ENCODE peak calls at places on chromosomes 13 and 19, in five cellular contexts. Q is PC-9, E is A549, O is foreskin keratinocyte, W is IMR-90. F is an unnamed sample.

GRCh38 chr13:21445759-21446158 is 13.3 kb downstream of the ZDHHC20 start:
- DNase-seq in Q (no peak), E (no peak), O (no peak), W (no peak), F (no peak)

GRCh38 chr19:6042776-6043726 is 65.1 kb upstream of the RANBP3 start:
- DNase-seq in Q (no peak), E (no peak), O (no peak), W (no peak), F (no peak)

GRCh38 chr19:15563325-15563794 is 51.7 kb upstream of the CYP4F8 start:
- DNase-seq in Q (peak; percentile 62), E (no peak), O (no peak), W (no peak), F (no peak)

GRCh38 chr19:21117041-21117907 is 24.6 kb upstream of the ZNF431 start:
- DNase-seq in Q (no peak), E (no peak), O (peak; percentile 64), W (peak; percentile 33), F (no peak)

GRCh38 chr19:18425515-18426415 is 6.6 kb downstream of the SSBP4 start:
- DNase-seq in Q (no peak), E (no peak), O (no peak), W (peak; percentile 62), F (no peak)

GRCh38 chr13:70253834-70254233 is 145.6 kb upstream of the KLHL1 start:
- DNase-seq in Q (no peak), E (no peak), O (peak; percentile 3), W (no peak), F (no peak)

GRCh38 chr19:34313188-34313587 is 51.8 kb upstream of the GPI start:
- DNase-seq in Q (no peak), E (no peak), O (peak; percentile 78), W (peak; percentile 84), F (no peak)

GRCh38 chr19:49973987-49974386 is 13.0 kb upstream of the SIGLEC11 start:
- DNase-seq in Q (no peak), E (no peak), O (no peak), W (no peak), F (no peak)

GRCh38 chr19:1907563-1908363 is 2.6 kb downstream of the ADAT3 start:
- DNase-seq in Q (peak; percentile 59), E (no peak), O (no peak), W (no peak), F (no peak)

GRCh38 chr13:77062097-77062496 is 35.1 kb upstream of the FBXL3 start:
- DNase-seq in Q (no peak), E (no peak), O (no peak), W (peak; percentile 67), F (no peak)

GRCh38 chr19:48510421-48511268 is 990 bp downstream of the LMTK3 start:
- DNase-seq in Q (peak; percentile 52), E (no peak), O (no peak), W (peak; percentile 39), F (no peak)

GRCh38 chr13:100512422-100512821 is 76.2 kb downstream of the GGACT start:
- DNase-seq in Q (no peak), E (no peak), O (no peak), W (peak; percentile 22), F (no peak)

GRCh38 chr13:102707465-102707864 is 12.6 kb upstream of the METTL21C start:
- DNase-seq in Q (peak; percentile 70), E (peak; percentile 8), O (peak; percentile 94), W (peak; percentile 94), F (no peak)

GRCh38 chr19:52296400-52296772 is 583 bp upstream of the ZNF480 start:
- DNase-seq in Q (no peak), E (no peak), O (no peak), W (no peak), F (no peak)

GRCh38 chr13:32824671-32825070 is 191.6 kb upstream of the KL start:
- DNase-seq in Q (peak; percentile 96), E (peak; percentile 17), O (peak; percentile 95), W (peak; percentile 95), F (peak; percentile 15)

GRCh38 chr19:4361152-4362037 is 18.0 kb downstream of the MPND start:
- DNase-seq in Q (no peak), E (no peak), O (no peak), W (peak; percentile 54), F (no peak)

GRCh38 chr19:53844849-53845246 is 20.7 kb upstream of the NLRP12 start:
- DNase-seq in Q (no peak), E (no peak), O (no peak), W (no peak), F (no peak)

GRCh38 chr13:100550433-100550832 is 38.2 kb downstream of the GGACT start:
- DNase-seq in Q (no peak), E (no peak), O (no peak), W (peak; percentile 15), F (no peak)

GRCh38 chr13:113187263-113187669 is 21.2 kb downstream of the PCID2 start:
- DNase-seq in Q (peak; percentile 99), E (peak; percentile 94), O (peak; percentile 96), W (peak; percentile 100), F (no peak)

GRCh38 chr19:49938662-49939061 is 9.4 kb upstream of the NUP62 start:
- DNase-seq in Q (no peak), E (no peak), O (no peak), W (no peak), F (no peak)

GRCh38 chr19:41699968-41700323 is 8.5 kb upstream of the CEACAM5 start:
- DNase-seq in Q (no peak), E (no peak), O (no peak), W (no peak), F (no peak)

GRCh38 chr13:26950968-26951367 is 190.4 kb upstream of the GPR12 start:
- DNase-seq in Q (no peak), E (no peak), O (no peak), W (no peak), F (no peak)

GRCh38 chr19:40592170-40592569 is 9.0 kb upstream of the LTBP4 start:
- DNase-seq in Q (peak; percentile 56), E (peak; percentile 81), O (no peak), W (peak; percentile 76), F (no peak)

GRCh38 chr19:16141043-16141442 is 2.4 kb upstream of the HSH2D start:
- DNase-seq in Q (no peak), E (no peak), O (no peak), W (no peak), F (no peak)

GRCh38 chr19:53795019-53795418 is 29.1 kb downstream of the NLRP12 start:
- DNase-seq in Q (no peak), E (no peak), O (no peak), W (no peak), F (no peak)

GRCh38 chr19:2239771-2240770 is 3.4 kb downstream of the SF3A2 start:
- DNase-seq in Q (no peak), E (no peak), O (no peak), W (peak; percentile 48), F (peak; percentile 56)

GRCh38 chr19:6066661-6067646 is 43.3 kb downstream of the RFX2 start:
- DNase-seq in Q (peak; percentile 84), E (peak; percentile 86), O (peak; percentile 68), W (peak; percentile 86), F (peak; percentile 95)

GRCh38 chr13:112954488-112955270 is 14.3 kb upstream of the MCF2L start:
- DNase-seq in Q (no peak), E (no peak), O (no peak), W (no peak), F (no peak)

GRCh38 chr19:49442354-49442753 is 1.0 kb upstream of the SLC17A7 start:
- DNase-seq in Q (no peak), E (peak; percentile 67), O (no peak), W (no peak), F (no peak)

GRCh38 chr13:98691360-98691759 is 61.1 kb downstream of the SLC15A1 start:
- DNase-seq in Q (no peak), E (no peak), O (peak; percentile 92), W (no peak), F (no peak)

GRCh38 chr19:4676955-4677731 is 7.0 kb upstream of the MYDGF start:
- DNase-seq in Q (no peak), E (no peak), O (no peak), W (peak; percentile 35), F (no peak)

GRCh38 chr19:4197625-4198466 is 15.4 kb downstream of the ANKRD24 start:
- DNase-seq in Q (no peak), E (peak; percentile 39), O (peak; percentile 7), W (no peak), F (no peak)

GRCh38 chr19:19909654-19910053 is 8.9 kb downstream of the ZNF93 start:
- DNase-seq in Q (no peak), E (no peak), O (no peak), W (no peak), F (no peak)
- H3K27ac ChIP-seq in Q (no peak overlapping the region), E (no peak overlapping the region), O (no peak overlapping the region), W (no peak overlapping the region), F (no peak overlapping the region)

DNA sequence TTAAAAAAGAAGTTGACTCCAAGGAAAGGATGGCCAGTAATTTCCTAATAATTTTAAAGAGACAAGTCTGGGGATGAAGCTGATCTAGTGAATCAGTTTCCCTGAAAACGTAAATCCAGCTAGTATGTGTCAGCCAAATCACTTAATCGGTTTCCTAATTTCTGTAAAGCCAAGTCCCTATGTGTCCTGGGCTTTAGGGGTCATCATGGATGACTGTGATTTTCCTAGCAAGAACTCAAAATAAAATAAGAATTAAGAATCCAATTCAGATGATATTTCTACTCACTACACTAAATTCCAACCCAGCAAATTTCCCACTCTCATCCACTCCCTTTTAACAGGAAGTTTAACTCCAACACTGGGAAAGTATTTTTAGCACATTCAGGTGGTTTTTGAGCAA is 35.8 kb downstream of the ELF1 start:
- DNase-seq in Q (no peak), E (no peak), O (no peak), W (no peak), F (no peak)
- H3K27ac ChIP-seq in Q (no peak overlapping the region), E (no peak overlapping the region), O (peak overlapping the region; percentile 58), W (no peak overlapping the region), F (no peak overlapping the region)

DNA sequence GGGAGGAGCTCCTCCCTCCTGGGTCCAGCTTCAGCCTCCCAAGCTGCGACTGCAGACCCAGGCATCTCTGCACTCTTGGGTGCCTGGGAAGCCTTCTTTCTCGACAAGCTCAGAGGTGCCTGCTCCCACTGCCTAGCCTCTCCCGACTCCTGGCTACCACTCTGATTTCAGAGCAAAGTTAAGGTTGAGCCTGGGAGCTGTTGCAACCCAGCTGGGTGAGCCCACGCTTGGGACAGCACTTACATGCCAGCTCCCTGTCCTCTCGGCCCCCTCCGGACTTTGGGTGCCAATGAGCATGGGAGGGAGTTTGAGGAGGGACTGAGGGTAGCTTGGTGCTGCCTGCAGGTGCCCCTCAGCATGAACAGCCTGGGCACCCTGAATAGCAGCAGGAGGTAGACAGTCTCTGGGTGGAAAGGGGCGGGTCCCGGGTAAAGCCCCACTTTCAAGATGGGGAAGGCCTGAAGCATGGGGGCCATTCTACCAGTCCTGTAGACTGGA is 1383.4 kb upstream of the PCDH20 start:
- DNase-seq in Q (no peak), E (no peak), O (no peak), W (no peak), F (no peak)
- H3K27ac ChIP-seq in Q (no peak overlapping the region), E (no peak overlapping the region), O (no peak overlapping the region), W (no peak overlapping the region), F (no peak overlapping the region)

GRCh38 chr19:11481777-11482383 is 1.0 kb upstream of the ELAVL3 start:
- DNase-seq in Q (no peak), E (peak; percentile 76), O (peak; percentile 55), W (peak; percentile 85), F (peak; percentile 63)

GRCh38 chr19:11483176-11484111 is 2.6 kb upstream of the ELAVL3 start:
- DNase-seq in Q (no peak), E (no peak), O (no peak), W (no peak), F (no peak)

GRCh38 chr19:11480081-11480926 is 542 bp downstream of the ELAVL3 start:
- DNase-seq in Q (no peak), E (no peak), O (no peak), W (no peak), F (no peak)

GRCh38 chr19:11480927-11481776 is at the start of gene ELAVL3:
- DNase-seq in Q (no peak), E (no peak), O (no peak), W (no peak), F (no peak)

GRCh38 chr19:11482384-11483050 is 1.7 kb upstream of the ELAVL3 start:
- DNase-seq in Q (peak; percentile 47), E (peak; percentile 75), O (peak; percentile 21), W (peak; percentile 72), F (peak; percentile 67)
- H3K27ac ChIP-seq in Q (no peak overlapping the region), E (peak overlapping the region; percentile 81), O (no peak overlapping the region), W (no peak overlapping the region), F (no peak overlapping the region)

F was measured in neuronal stem cell.